ENCODE peak calls at places on chromosomes 2 and 18, in nine cellular contexts. One of them, this sample, is unnamed.

GRCh38 chr2:120564213-120565094 is 171.2 kb upstream of the GLI2 start:
- DNase-seq in left colon: no peak
- DNase-seq in Caco-2: peak
- DNase-seq in HL-60: no peak
- DNase-seq in NCI-H446: no peak
- DNase-seq in IMR-90: no peak
- DNase-seq in NCI-H1436 treated with DMSO at 0.1 percent for 48 hours: peak
- DNase-seq in brain microvascular endothelial cell: no peak
- DNase-seq in OCI-LY7: no peak
- DNase-seq in this sample: no peak

GRCh38 chr2:241183221-241183620 is 5.3 kb upstream of the ANO7 start:
- DNase-seq in left colon: peak
- DNase-seq in Caco-2: no peak
- DNase-seq in HL-60: no peak
- DNase-seq in NCI-H446: no peak
- DNase-seq in IMR-90: no peak
- DNase-seq in NCI-H1436 treated with DMSO at 0.1 percent for 48 hours: no peak
- DNase-seq in brain microvascular endothelial cell: no peak
- DNase-seq in OCI-LY7: no peak
- DNase-seq in this sample: no peak

GRCh38 chr2:62187246-62187645 is 8.7 kb upstream of the B3GNT2 start:
- DNase-seq in left colon: no peak
- DNase-seq in Caco-2: no peak
- DNase-seq in HL-60: no peak
- DNase-seq in NCI-H446: peak
- DNase-seq in IMR-90: no peak
- DNase-seq in NCI-H1436 treated with DMSO at 0.1 percent for 48 hours: no peak
- DNase-seq in brain microvascular endothelial cell: no peak
- DNase-seq in OCI-LY7: no peak
- DNase-seq in this sample: no peak

GRCh38 chr2:152200562-152201465 is 25.3 kb upstream of the STAM2 start:
- DNase-seq in left colon: peak
- DNase-seq in Caco-2: peak
- DNase-seq in HL-60: no peak
- DNase-seq in NCI-H446: peak
- DNase-seq in IMR-90: peak
- DNase-seq in NCI-H1436 treated with DMSO at 0.1 percent for 48 hours: no peak
- DNase-seq in brain microvascular endothelial cell: peak
- DNase-seq in OCI-LY7: no peak
- DNase-seq in this sample: peak

GRCh38 chr18:79986726-79987125 is 1.6 kb downstream of the TXNL4A start:
- DNase-seq in left colon: no peak
- DNase-seq in Caco-2: no peak
- DNase-seq in HL-60: no peak
- DNase-seq in NCI-H446: no peak
- DNase-seq in IMR-90: no peak
- DNase-seq in NCI-H1436 treated with DMSO at 0.1 percent for 48 hours: no peak
- DNase-seq in brain microvascular endothelial cell: no peak
- DNase-seq in OCI-LY7: no peak
- DNase-seq in this sample: no peak

GRCh38 chr2:146305164-146305563 is 1539.7 kb upstream of the ACVR2A start:
- DNase-seq in left colon: no peak
- DNase-seq in Caco-2: no peak
- DNase-seq in HL-60: no peak
- DNase-seq in NCI-H446: no peak
- DNase-seq in IMR-90: no peak
- DNase-seq in NCI-H1436 treated with DMSO at 0.1 percent for 48 hours: no peak
- DNase-seq in brain microvascular endothelial cell: no peak
- DNase-seq in OCI-LY7: no peak
- DNase-seq in this sample: no peak

GRCh38 chr2:172836386-172837200 is 100.9 kb downstream of the RAPGEF4 start:
- DNase-seq in left colon: no peak
- DNase-seq in Caco-2: no peak
- DNase-seq in HL-60: peak
- DNase-seq in NCI-H446: no peak
- DNase-seq in IMR-90: peak
- DNase-seq in NCI-H1436 treated with DMSO at 0.1 percent for 48 hours: no peak
- DNase-seq in brain microvascular endothelial cell: peak
- DNase-seq in OCI-LY7: no peak
- DNase-seq in this sample: no peak

GRCh38 chr18:46950064-46950656 is 32.8 kb downstream of the KATNAL2 start:
- DNase-seq in left colon: no peak
- DNase-seq in Caco-2: no peak
- DNase-seq in HL-60: no peak
- DNase-seq in NCI-H446: peak
- DNase-seq in IMR-90: no peak
- DNase-seq in NCI-H1436 treated with DMSO at 0.1 percent for 48 hours: peak
- DNase-seq in brain microvascular endothelial cell: peak
- DNase-seq in OCI-LY7: peak
- DNase-seq in this sample: no peak

GRCh38 chr2:100791294-100791935 is 28.5 kb upstream of the NPAS2 start:
- DNase-seq in left colon: no peak
- DNase-seq in Caco-2: no peak
- DNase-seq in HL-60: no peak
- DNase-seq in NCI-H446: no peak
- DNase-seq in IMR-90: no peak
- DNase-seq in NCI-H1436 treated with DMSO at 0.1 percent for 48 hours: no peak
- DNase-seq in brain microvascular endothelial cell: no peak
- DNase-seq in OCI-LY7: no peak
- DNase-seq in this sample: no peak

GRCh38 chr2:177174456-177174855 is 38.1 kb upstream of the HNRNPA3 start:
- DNase-seq in left colon: no peak
- DNase-seq in Caco-2: no peak
- DNase-seq in HL-60: no peak
- DNase-seq in NCI-H446: no peak
- DNase-seq in IMR-90: no peak
- DNase-seq in NCI-H1436 treated with DMSO at 0.1 percent for 48 hours: no peak
- DNase-seq in brain microvascular endothelial cell: no peak
- DNase-seq in OCI-LY7: no peak
- DNase-seq in this sample: no peak

GRCh38 chr2:134282638-134283400 is 28.9 kb downstream of the MGAT5 start:
- DNase-seq in left colon: no peak
- DNase-seq in Caco-2: no peak
- DNase-seq in HL-60: no peak
- DNase-seq in NCI-H446: no peak
- DNase-seq in IMR-90: no peak
- DNase-seq in NCI-H1436 treated with DMSO at 0.1 percent for 48 hours: no peak
- DNase-seq in brain microvascular endothelial cell: no peak
- DNase-seq in OCI-LY7: peak
- DNase-seq in this sample: no peak

GRCh38 chr18:78927616-78928015 is 52.0 kb upstream of the SALL3 start:
- DNase-seq in left colon: no peak
- DNase-seq in Caco-2: no peak
- DNase-seq in HL-60: no peak
- DNase-seq in NCI-H446: no peak
- DNase-seq in IMR-90: no peak
- DNase-seq in NCI-H1436 treated with DMSO at 0.1 percent for 48 hours: no peak
- DNase-seq in brain microvascular endothelial cell: no peak
- DNase-seq in OCI-LY7: no peak
- DNase-seq in this sample: no peak

GRCh38 chr2:15832310-15832709 is 108.0 kb upstream of the MYCN start:
- DNase-seq in left colon: no peak
- DNase-seq in Caco-2: no peak
- DNase-seq in HL-60: no peak
- DNase-seq in NCI-H446: no peak
- DNase-seq in IMR-90: no peak
- DNase-seq in NCI-H1436 treated with DMSO at 0.1 percent for 48 hours: no peak
- DNase-seq in brain microvascular endothelial cell: no peak
- DNase-seq in OCI-LY7: no peak
- DNase-seq in this sample: no peak

GRCh38 chr18:44126598-44126997 is 554.1 kb upstream of the SETBP1 start:
- DNase-seq in left colon: no peak
- DNase-seq in Caco-2: no peak
- DNase-seq in HL-60: no peak
- DNase-seq in NCI-H446: no peak
- DNase-seq in IMR-90: no peak
- DNase-seq in NCI-H1436 treated with DMSO at 0.1 percent for 48 hours: no peak
- DNase-seq in brain microvascular endothelial cell: no peak
- DNase-seq in OCI-LY7: no peak
- DNase-seq in this sample: no peak

GRCh38 chr2:65375723-65376122 is 56.7 kb downstream of the SPRED2 start:
- DNase-seq in left colon: no peak
- DNase-seq in Caco-2: no peak
- DNase-seq in HL-60: no peak
- DNase-seq in NCI-H446: no peak
- DNase-seq in IMR-90: no peak
- DNase-seq in NCI-H1436 treated with DMSO at 0.1 percent for 48 hours: no peak
- DNase-seq in brain microvascular endothelial cell: no peak
- DNase-seq in OCI-LY7: no peak
- DNase-seq in this sample: no peak

GRCh38 chr2:17518212-17519154 is at the start of gene RAD51AP2:
- DNase-seq in left colon: peak
- DNase-seq in Caco-2: peak
- DNase-seq in HL-60: no peak
- DNase-seq in NCI-H446: peak
- DNase-seq in IMR-90: peak
- DNase-seq in NCI-H1436 treated with DMSO at 0.1 percent for 48 hours: no peak
- DNase-seq in brain microvascular endothelial cell: peak
- DNase-seq in OCI-LY7: peak
- DNase-seq in this sample: peak

GRCh38 chr2:69244889-69245288 is 142.1 kb downstream of the GFPT1 start:
- DNase-seq in left colon: no peak
- DNase-seq in Caco-2: no peak
- DNase-seq in HL-60: peak
- DNase-seq in NCI-H446: no peak
- DNase-seq in IMR-90: no peak
- DNase-seq in NCI-H1436 treated with DMSO at 0.1 percent for 48 hours: no peak
- DNase-seq in brain microvascular endothelial cell: no peak
- DNase-seq in OCI-LY7: no peak
- DNase-seq in this sample: no peak

GRCh38 chr2:149648282-149649030 is 60.9 kb upstream of the MMADHC start:
- DNase-seq in left colon: no peak
- DNase-seq in Caco-2: peak
- DNase-seq in HL-60: no peak
- DNase-seq in NCI-H446: no peak
- DNase-seq in IMR-90: peak
- DNase-seq in NCI-H1436 treated with DMSO at 0.1 percent for 48 hours: no peak
- DNase-seq in brain microvascular endothelial cell: peak
- DNase-seq in OCI-LY7: no peak
- DNase-seq in this sample: no peak

GRCh38 chr2:2992622-2993021 is 385.0 kb downstream of the EIPR1 start:
- DNase-seq in left colon: no peak
- DNase-seq in Caco-2: no peak
- DNase-seq in HL-60: no peak
- DNase-seq in NCI-H446: no peak
- DNase-seq in IMR-90: no peak
- DNase-seq in NCI-H1436 treated with DMSO at 0.1 percent for 48 hours: no peak
- DNase-seq in brain microvascular endothelial cell: no peak
- DNase-seq in OCI-LY7: no peak
- DNase-seq in this sample: no peak

GRCh38 chr18:7158201-7158600 is 40.6 kb upstream of the LAMA1 start:
- DNase-seq in left colon: no peak
- DNase-seq in Caco-2: peak
- DNase-seq in HL-60: no peak
- DNase-seq in NCI-H446: no peak
- DNase-seq in IMR-90: peak
- DNase-seq in NCI-H1436 treated with DMSO at 0.1 percent for 48 hours: no peak
- DNase-seq in brain microvascular endothelial cell: peak
- DNase-seq in OCI-LY7: no peak
- DNase-seq in this sample: no peak

GRCh38 chr2:226483745-226484619 is 315.6 kb downstream of the IRS1 start:
- DNase-seq in left colon: no peak
- DNase-seq in Caco-2: peak
- DNase-seq in HL-60: no peak
- DNase-seq in NCI-H446: no peak
- DNase-seq in IMR-90: peak
- DNase-seq in NCI-H1436 treated with DMSO at 0.1 percent for 48 hours: no peak
- DNase-seq in brain microvascular endothelial cell: peak
- DNase-seq in OCI-LY7: no peak
- DNase-seq in this sample: no peak

GRCh38 chr18:44778788-44779187 is 98.1 kb downstream of the SETBP1 start:
- DNase-seq in left colon: no peak
- DNase-seq in Caco-2: no peak
- DNase-seq in HL-60: no peak
- DNase-seq in NCI-H446: no peak
- DNase-seq in IMR-90: no peak
- DNase-seq in NCI-H1436 treated with DMSO at 0.1 percent for 48 hours: no peak
- DNase-seq in brain microvascular endothelial cell: no peak
- DNase-seq in OCI-LY7: no peak
- DNase-seq in this sample: no peak

GRCh38 chr2:236054125-236054524 is 114.1 kb downstream of the GBX2 start:
- DNase-seq in left colon: no peak
- DNase-seq in Caco-2: no peak
- DNase-seq in HL-60: no peak
- DNase-seq in NCI-H446: no peak
- DNase-seq in IMR-90: peak
- DNase-seq in NCI-H1436 treated with DMSO at 0.1 percent for 48 hours: no peak
- DNase-seq in brain microvascular endothelial cell: no peak
- DNase-seq in OCI-LY7: no peak
- DNase-seq in this sample: no peak

GRCh38 chr2:165202230-165202629 is 1.6 kb downstream of the SCN3A start:
- DNase-seq in left colon: no peak
- DNase-seq in Caco-2: no peak
- DNase-seq in HL-60: no peak
- DNase-seq in NCI-H446: no peak
- DNase-seq in IMR-90: no peak
- DNase-seq in NCI-H1436 treated with DMSO at 0.1 percent for 48 hours: no peak
- DNase-seq in brain microvascular endothelial cell: no peak
- DNase-seq in OCI-LY7: no peak
- DNase-seq in this sample: no peak

GRCh38 chr2:231781798-231782726 is 980 bp upstream of the PDE6D start:
- DNase-seq in left colon: peak
- DNase-seq in Caco-2: no peak
- DNase-seq in HL-60: peak
- DNase-seq in NCI-H446: peak
- DNase-seq in IMR-90: peak
- DNase-seq in NCI-H1436 treated with DMSO at 0.1 percent for 48 hours: no peak
- DNase-seq in brain microvascular endothelial cell: peak
- DNase-seq in OCI-LY7: peak
- DNase-seq in this sample: no peak

GRCh38 chr2:242031481-242032019 is 162.0 kb downstream of the RTP5 start:
- DNase-seq in left colon: no peak
- DNase-seq in Caco-2: no peak
- DNase-seq in HL-60: peak
- DNase-seq in NCI-H446: no peak
- DNase-seq in IMR-90: peak
- DNase-seq in NCI-H1436 treated with DMSO at 0.1 percent for 48 hours: no peak
- DNase-seq in brain microvascular endothelial cell: peak
- DNase-seq in OCI-LY7: peak
- DNase-seq in this sample: peak

GRCh38 chr2:111534816-111535803 is 348.9 kb downstream of the ANAPC1 start:
- DNase-seq in left colon: peak
- DNase-seq in Caco-2: peak
- DNase-seq in HL-60: no peak
- DNase-seq in NCI-H446: no peak
- DNase-seq in IMR-90: peak
- DNase-seq in NCI-H1436 treated with DMSO at 0.1 percent for 48 hours: no peak
- DNase-seq in brain microvascular endothelial cell: peak
- DNase-seq in OCI-LY7: no peak
- DNase-seq in this sample: no peak

GRCh38 chr2:121356058-121356640 is 71.1 kb upstream of the TFCP2L1 start:
- DNase-seq in left colon: no peak
- DNase-seq in Caco-2: peak
- DNase-seq in HL-60: peak
- DNase-seq in NCI-H446: peak
- DNase-seq in IMR-90: peak
- DNase-seq in NCI-H1436 treated with DMSO at 0.1 percent for 48 hours: no peak
- DNase-seq in brain microvascular endothelial cell: peak
- DNase-seq in OCI-LY7: peak
- DNase-seq in this sample: no peak

GRCh38 chr2:168079236-168079635 is 168.2 kb downstream of the STK39 start:
- DNase-seq in left colon: no peak
- DNase-seq in Caco-2: no peak
- DNase-seq in HL-60: no peak
- DNase-seq in NCI-H446: peak
- DNase-seq in IMR-90: no peak
- DNase-seq in NCI-H1436 treated with DMSO at 0.1 percent for 48 hours: no peak
- DNase-seq in brain microvascular endothelial cell: no peak
- DNase-seq in OCI-LY7: no peak
- DNase-seq in this sample: no peak

GRCh38 chr2:170822292-170822884 is 5.7 kb downstream of the GAD1 start:
- DNase-seq in left colon: no peak
- DNase-seq in Caco-2: no peak
- DNase-seq in HL-60: no peak
- DNase-seq in NCI-H446: no peak
- DNase-seq in IMR-90: no peak
- DNase-seq in NCI-H1436 treated with DMSO at 0.1 percent for 48 hours: no peak
- DNase-seq in brain microvascular endothelial cell: no peak
- DNase-seq in OCI-LY7: no peak
- DNase-seq in this sample: no peak

GRCh38 chr2:160278889-160279196 is 78.8 kb upstream of the ITGB6 start:
- DNase-seq in left colon: no peak
- DNase-seq in Caco-2: no peak
- DNase-seq in HL-60: no peak
- DNase-seq in NCI-H446: peak
- DNase-seq in IMR-90: peak
- DNase-seq in NCI-H1436 treated with DMSO at 0.1 percent for 48 hours: no peak
- DNase-seq in brain microvascular endothelial cell: peak
- DNase-seq in OCI-LY7: no peak
- DNase-seq in this sample: no peak

This sample was measured in ascending aorta.